ENCODE peak calls at places on chromosomes 3 and 15, in four cellular contexts. One of them, this sample, is unnamed.

GRCh38 chr15:47431501-47431900 is 285.8 kb upstream of the SEMA6D start:
- DNase-seq in head of caudate nucleus: no peak
- DNase-seq in GM10248: no peak
- DNase-seq in Kasumi-1: no peak
- DNase-seq in this sample: no peak

GRCh38 chr15:38647683-38648082 is 83.1 kb upstream of the RASGRP1 start:
- DNase-seq in head of caudate nucleus: peak
- DNase-seq in GM10248: no peak
- DNase-seq in Kasumi-1: no peak
- DNase-seq in this sample: no peak

GRCh38 chr15:39022532-39023305 is 458.1 kb upstream of the RASGRP1 start:
- DNase-seq in Kasumi-1: no peak
- DNase-seq in head of caudate nucleus: no peak
- DNase-seq in GM10248: no peak
- DNase-seq in this sample: no peak

GRCh38 chr3:65713016-65713415 is 325.7 kb downstream of the MAGI1 start:
- DNase-seq in head of caudate nucleus: peak
- DNase-seq in Kasumi-1: peak
- DNase-seq in GM10248: no peak
- DNase-seq in this sample: peak

GRCh38 chr15:57340673-57341259 is 35.5 kb upstream of the CGNL1 start:
- DNase-seq in GM10248: peak
- DNase-seq in Kasumi-1: peak
- DNase-seq in head of caudate nucleus: peak
- DNase-seq in this sample: peak

GRCh38 chr3:4429648-4430350 is 37.3 kb downstream of the SUMF1 start:
- DNase-seq in head of caudate nucleus: no peak
- DNase-seq in Kasumi-1: no peak
- DNase-seq in GM10248: no peak
- DNase-seq in this sample: no peak

GRCh38 chr3:46395210-46395661 is 11.6 kb downstream of the CCR5AS start:
- DNase-seq in GM10248: no peak
- DNase-seq in Kasumi-1: peak
- DNase-seq in head of caudate nucleus: peak
- DNase-seq in this sample: no peak

GRCh38 chr3:42045719-42046243 is 45.4 kb upstream of the TRAK1 start:
- DNase-seq in head of caudate nucleus: no peak
- DNase-seq in GM10248: no peak
- DNase-seq in Kasumi-1: no peak
- DNase-seq in this sample: no peak

GRCh38 chr15:69114231-69114937 is 46.1 kb upstream of the GLCE start:
- DNase-seq in Kasumi-1: no peak
- DNase-seq in head of caudate nucleus: no peak
- DNase-seq in GM10248: no peak
- DNase-seq in this sample: no peak

GRCh38 chr3:192869131-192870027 is 48.3 kb downstream of the MB21D2 start:
- DNase-seq in head of caudate nucleus: no peak
- DNase-seq in Kasumi-1: no peak
- DNase-seq in GM10248: no peak
- DNase-seq in this sample: no peak

GRCh38 chr3:58009749-58010535 is 1.7 kb downstream of the FLNB start:
- DNase-seq in head of caudate nucleus: no peak
- DNase-seq in Kasumi-1: no peak
- DNase-seq in GM10248: no peak
- DNase-seq in this sample: no peak

GRCh38 chr3:39052613-39053012 is 797 bp downstream of the WDR48 start:
- DNase-seq in GM10248: no peak
- DNase-seq in head of caudate nucleus: no peak
- DNase-seq in Kasumi-1: no peak
- DNase-seq in this sample: no peak

GRCh38 chr15:45616901-45617323 is 17.9 kb upstream of the SQOR start:
- DNase-seq in Kasumi-1: no peak
- DNase-seq in GM10248: no peak
- DNase-seq in head of caudate nucleus: no peak
- DNase-seq in this sample: no peak

GRCh38 chr3:36876181-36876936 is 68.5 kb downstream of the TRANK1 start:
- DNase-seq in Kasumi-1: no peak
- DNase-seq in GM10248: peak
- DNase-seq in head of caudate nucleus: no peak
- DNase-seq in this sample: peak

GRCh38 chr3:62562596-62562995 is 189.2 kb upstream of the FEZF2 start:
- DNase-seq in GM10248: no peak
- DNase-seq in head of caudate nucleus: no peak
- DNase-seq in Kasumi-1: no peak
- DNase-seq in this sample: no peak

GRCh38 chr3:120855665-120856437 is 52.2 kb upstream of the STXBP5L start:
- DNase-seq in Kasumi-1: no peak
- DNase-seq in head of caudate nucleus: peak
- DNase-seq in GM10248: no peak
- DNase-seq in this sample: peak

GRCh38 chr15:71109890-71110289 is 5.4 kb upstream of the THSD4 start:
- DNase-seq in head of caudate nucleus: no peak
- DNase-seq in GM10248: no peak
- DNase-seq in Kasumi-1: no peak
- DNase-seq in this sample: no peak

GRCh38 chr3:168047190-168047795 is 48.4 kb downstream of the GOLIM4 start:
- DNase-seq in Kasumi-1: peak
- DNase-seq in head of caudate nucleus: peak
- DNase-seq in GM10248: peak
- DNase-seq in this sample: peak

GRCh38 chr15:90660195-90660995 is 56.8 kb upstream of the BLM start:
- DNase-seq in head of caudate nucleus: peak
- DNase-seq in Kasumi-1: peak
- DNase-seq in GM10248: peak
- DNase-seq in this sample: no peak

GRCh38 chr15:31091531-31091930 is 10.0 kb downstream of the TRPM1 start:
- DNase-seq in GM10248: no peak
- DNase-seq in Kasumi-1: no peak
- DNase-seq in head of caudate nucleus: no peak
- DNase-seq in this sample: no peak

GRCh38 chr15:71237456-71238188 is 122.4 kb downstream of the THSD4 start:
- DNase-seq in Kasumi-1: no peak
- DNase-seq in head of caudate nucleus: peak
- DNase-seq in GM10248: no peak
- DNase-seq in this sample: no peak

GRCh38 chr3:50194903-50195500 is 3.6 kb downstream of the GNAT1 start:
- DNase-seq in GM10248: peak
- DNase-seq in head of caudate nucleus: no peak
- DNase-seq in Kasumi-1: peak
- DNase-seq in this sample: no peak

GRCh38 chr15:89457086-89457485 is 39.3 kb downstream of the RHCG start:
- DNase-seq in Kasumi-1: peak
- DNase-seq in GM10248: no peak
- DNase-seq in head of caudate nucleus: no peak
- DNase-seq in this sample: no peak

GRCh38 chr3:113495035-113495434 is 19.9 kb downstream of the SPICE1 start:
- DNase-seq in Kasumi-1: peak
- DNase-seq in GM10248: peak
- DNase-seq in head of caudate nucleus: peak
- DNase-seq in this sample: no peak

GRCh38 chr3:55588120-55588765 is 101.1 kb upstream of the WNT5A start:
- DNase-seq in Kasumi-1: no peak
- DNase-seq in head of caudate nucleus: no peak
- DNase-seq in GM10248: peak
- DNase-seq in this sample: no peak

This sample was measured in globus pallidus.